ENCODE peak calls at places on chromosomes 16 and 17, in ten cellular contexts. V, Z, U, F, S, N, P, I, D and G are unnamed samples.

GRCh38 chr17:8745586-8746500 is 1.2 kb upstream of the CCDC42 start:
- DNase-seq in V (peak; percentile 13), Z (peak; percentile 14), U (no peak), F (peak; percentile 81), S (peak; percentile 82), N (peak; percentile 42), P (peak; percentile 88), I (peak; percentile 32), D (peak; percentile 68), G (peak; percentile 84)

GRCh38 chr17:77450742-77451270 is 310.0 kb downstream of the SEC14L1 start:
- DNase-seq in V (no peak), Z (no peak), U (no peak), F (no peak), S (no peak), N (no peak), P (no peak), I (no peak), D (no peak), G (no peak)

GRCh38 chr17:2571523-2572303 is 21.7 kb upstream of the PAFAH1B1 start:
- DNase-seq in V (no peak), Z (no peak), U (no peak), F (no peak), S (no peak), N (no peak), P (no peak), I (no peak), D (no peak), G (no peak)

GRCh38 chr17:27577884-27578717 is 52.9 kb upstream of the LGALS9 start:
- DNase-seq in V (no peak), Z (no peak), U (no peak), F (no peak), S (no peak), N (no peak), P (no peak), I (no peak), D (no peak), G (no peak)

GRCh38 chr16:75107505-75107904 is 9.1 kb downstream of the LDHD start:
- DNase-seq in V (no peak), Z (no peak), U (no peak), F (no peak), S (no peak), N (no peak), P (no peak), I (no peak), D (no peak), G (no peak)

GRCh38 chr16:48014349-48015135 is 141.3 kb downstream of the ABCC12 start:
- DNase-seq in V (no peak), Z (peak; percentile 6), U (no peak), F (no peak), S (no peak), N (no peak), P (no peak), I (no peak), D (no peak), G (no peak)

GRCh38 chr17:47895254-47895855 is 681 bp upstream of the SP2 start:
- DNase-seq in V (no peak), Z (no peak), U (no peak), F (peak; percentile 20), S (no peak), N (no peak), P (no peak), I (no peak), D (peak; percentile 3), G (no peak)

GRCh38 chr16:80480664-80481063 is 60.1 kb upstream of the DYNLRB2 start:
- DNase-seq in V (no peak), Z (no peak), U (no peak), F (no peak), S (no peak), N (no peak), P (no peak), I (no peak), D (no peak), G (no peak)

GRCh38 chr16:79037429-79038373 is 562.8 kb downstream of the MAF start:
- DNase-seq in V (no peak), Z (no peak), U (no peak), F (no peak), S (no peak), N (no peak), P (no peak), I (peak; percentile 18), D (no peak), G (no peak)

GRCh38 chr17:50346313-50347086 is 574 bp downstream of the XYLT2 start:
- DNase-seq in V (no peak), Z (no peak), U (no peak), F (peak; percentile 54), S (peak; percentile 75), N (peak; percentile 66), P (peak; percentile 40), I (no peak), D (peak; percentile 26), G (peak; percentile 45)

GRCh38 chr16:3484328-3485096 is 10.8 kb downstream of the C16orf90 start:
- DNase-seq in V (no peak), Z (no peak), U (no peak), F (no peak), S (no peak), N (no peak), P (no peak), I (no peak), D (no peak), G (no peak)

GRCh38 chr16:53805747-53806146 is 101.8 kb downstream of the FTO start:
- DNase-seq in V (no peak), Z (no peak), U (no peak), F (no peak), S (no peak), N (no peak), P (no peak), I (no peak), D (no peak), G (no peak)

GRCh38 chr16:86671486-86672214 is 93.3 kb downstream of the FOXL1 start:
- DNase-seq in V (no peak), Z (no peak), U (peak; percentile 30), F (no peak), S (no peak), N (no peak), P (no peak), I (no peak), D (no peak), G (no peak)

GRCh38 chr17:7889166-7889584 is 586 bp downstream of the CHD3 start:
- DNase-seq in V (peak; percentile 51), Z (peak; percentile 70), U (peak; percentile 65), F (no peak), S (no peak), N (peak; percentile 86), P (peak; percentile 49), I (peak; percentile 99), D (peak; percentile 5), G (peak; percentile 43)